ENCODE peak calls at places on chromosomes 1 and 21, in six cellular contexts. One of them, this sample, is unnamed.

GRCh38 chr21:46000182-46000730 is 18.7 kb downstream of the COL6A1 start:
- DNase-seq in mucosa of descending colon: peak
- DNase-seq in left lung: peak
- DNase-seq in GM20000: no peak
- DNase-seq in breast epithelium: peak
- DNase-seq in omental fat pad: no peak
- DNase-seq in this sample: peak

GRCh38 chr1:2979191-2980072 is 41.8 kb upstream of the ACTRT2 start:
- DNase-seq in mucosa of descending colon: peak
- DNase-seq in omental fat pad: no peak
- DNase-seq in breast epithelium: no peak
- DNase-seq in left lung: peak
- DNase-seq in GM20000: no peak
- DNase-seq in this sample: no peak

GRCh38 chr1:28313710-28314510 is 14.9 kb upstream of the MED18 start:
- DNase-seq in GM20000: no peak
- DNase-seq in mucosa of descending colon: peak
- DNase-seq in breast epithelium: peak
- DNase-seq in omental fat pad: peak
- DNase-seq in left lung: peak
- DNase-seq in this sample: peak

GRCh38 chr21:30216041-30216723 is at the start of gene CLDN8:
- DNase-seq in mucosa of descending colon: no peak
- DNase-seq in breast epithelium: peak
- DNase-seq in GM20000: no peak
- DNase-seq in left lung: no peak
- DNase-seq in omental fat pad: no peak
- DNase-seq in this sample: peak

GRCh38 chr1:38135621-38136414 is 89.2 kb upstream of the POU3F1 start:
- DNase-seq in mucosa of descending colon: no peak
- DNase-seq in GM20000: no peak
- DNase-seq in breast epithelium: no peak
- DNase-seq in left lung: no peak
- DNase-seq in omental fat pad: no peak
- DNase-seq in this sample: no peak

GRCh38 chr1:6052543-6053205 is 7.0 kb downstream of the KCNAB2 start:
- DNase-seq in left lung: no peak
- DNase-seq in mucosa of descending colon: no peak
- DNase-seq in omental fat pad: peak
- DNase-seq in breast epithelium: peak
- DNase-seq in GM20000: peak
- DNase-seq in this sample: peak

GRCh38 chr1:19720973-19721372 is 56.3 kb downstream of the HTR6 start:
- DNase-seq in left lung: no peak
- DNase-seq in mucosa of descending colon: no peak
- DNase-seq in omental fat pad: no peak
- DNase-seq in breast epithelium: no peak
- DNase-seq in GM20000: no peak
- DNase-seq in this sample: no peak

GRCh38 chr1:59446257-59446901 is 149.5 kb downstream of the FGGY start:
- DNase-seq in breast epithelium: no peak
- DNase-seq in left lung: no peak
- DNase-seq in omental fat pad: no peak
- DNase-seq in mucosa of descending colon: no peak
- DNase-seq in GM20000: no peak
- DNase-seq in this sample: no peak

GRCh38 chr21:29258626-29259335 is 39.9 kb upstream of the BACH1 start:
- DNase-seq in mucosa of descending colon: no peak
- DNase-seq in breast epithelium: no peak
- DNase-seq in omental fat pad: no peak
- DNase-seq in GM20000: no peak
- DNase-seq in left lung: no peak
- DNase-seq in this sample: no peak

GRCh38 chr21:27419153-27419552 is 452.3 kb upstream of the ADAMTS5 start:
- DNase-seq in mucosa of descending colon: no peak
- DNase-seq in breast epithelium: no peak
- DNase-seq in omental fat pad: no peak
- DNase-seq in GM20000: no peak
- DNase-seq in left lung: no peak
- DNase-seq in this sample: no peak

GRCh38 chr1:112358798-112359408 is 37.1 kb upstream of the CTTNBP2NL start:
- DNase-seq in GM20000: peak
- DNase-seq in breast epithelium: peak
- DNase-seq in left lung: peak
- DNase-seq in mucosa of descending colon: peak
- DNase-seq in omental fat pad: peak
- DNase-seq in this sample: peak

GRCh38 chr21:18368193-18368592 is 35.4 kb downstream of the TMPRSS15 start:
- DNase-seq in GM20000: no peak
- DNase-seq in mucosa of descending colon: no peak
- DNase-seq in omental fat pad: no peak
- DNase-seq in breast epithelium: no peak
- DNase-seq in left lung: no peak
- DNase-seq in this sample: no peak

GRCh38 chr1:185170291-185170848 is 13.4 kb downstream of the SWT1 start:
- DNase-seq in breast epithelium: no peak
- DNase-seq in omental fat pad: no peak
- DNase-seq in GM20000: peak
- DNase-seq in mucosa of descending colon: no peak
- DNase-seq in left lung: no peak
- DNase-seq in this sample: peak

GRCh38 chr1:199774433-199775089 is 252.9 kb upstream of the NR5A2 start:
- DNase-seq in breast epithelium: no peak
- DNase-seq in omental fat pad: no peak
- DNase-seq in left lung: peak
- DNase-seq in mucosa of descending colon: no peak
- DNase-seq in GM20000: no peak
- DNase-seq in this sample: peak

GRCh38 chr21:45965084-45965826 is 16.3 kb upstream of the COL6A1 start:
- DNase-seq in GM20000: no peak
- DNase-seq in breast epithelium: no peak
- DNase-seq in omental fat pad: no peak
- DNase-seq in left lung: no peak
- DNase-seq in mucosa of descending colon: no peak
- DNase-seq in this sample: no peak

GRCh38 chr1:110495926-110496600 is 22.9 kb downstream of the KCNA10 start:
- DNase-seq in mucosa of descending colon: no peak
- DNase-seq in breast epithelium: peak
- DNase-seq in omental fat pad: peak
- DNase-seq in GM20000: peak
- DNase-seq in left lung: peak
- DNase-seq in this sample: peak

GRCh38 chr1:32888134-32888533 is 1.8 kb downstream of the HPCA start:
- DNase-seq in mucosa of descending colon: no peak
- DNase-seq in omental fat pad: no peak
- DNase-seq in breast epithelium: no peak
- DNase-seq in left lung: no peak
- DNase-seq in GM20000: no peak
- DNase-seq in this sample: no peak

DNA sequence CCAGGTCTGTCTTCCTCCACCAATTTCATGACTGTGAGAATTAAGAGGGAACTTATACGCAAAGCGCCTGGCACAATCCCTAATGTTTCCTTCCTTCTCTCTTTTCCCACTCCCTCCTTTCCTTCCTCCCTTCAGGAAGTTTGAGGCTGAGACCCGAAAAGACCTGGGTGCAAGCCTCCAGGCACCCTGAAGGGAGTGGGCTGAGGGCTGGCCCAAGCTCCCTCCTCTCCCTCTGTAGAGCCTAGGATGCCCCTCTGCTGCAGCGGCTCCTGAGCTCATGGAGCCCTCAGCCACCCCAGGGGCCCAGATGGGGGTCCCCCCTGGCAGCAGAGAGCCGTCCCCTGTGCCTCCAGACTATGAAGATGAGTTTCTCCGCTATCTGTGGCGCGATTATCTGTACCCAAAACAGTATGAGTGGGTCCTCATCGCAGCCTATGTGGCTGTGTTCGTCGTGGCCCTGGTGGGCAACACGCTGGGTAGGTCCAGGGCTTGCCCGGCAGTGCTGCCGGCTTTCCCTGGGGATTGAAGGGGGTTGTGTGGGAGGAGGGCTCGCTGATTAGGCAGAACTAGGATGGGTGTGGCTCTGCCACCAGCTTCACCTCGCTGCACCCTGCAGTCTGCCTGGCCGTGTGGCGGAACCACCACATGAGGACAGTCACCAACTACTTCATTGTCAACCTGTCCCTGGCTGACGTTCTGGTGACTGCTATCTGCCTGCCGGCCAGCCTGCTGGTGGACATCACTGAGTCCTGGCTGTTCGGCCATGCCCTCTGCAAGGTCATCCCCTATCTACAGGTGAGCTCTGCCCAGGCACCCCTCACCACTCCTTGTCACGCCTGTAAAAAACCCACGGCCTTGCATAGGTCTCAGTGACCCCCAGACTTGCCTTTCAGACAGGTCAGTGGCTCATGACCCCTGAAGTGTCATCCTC is 1.7 kb downstream of the HCRTR1 start:
- DNase-seq in omental fat pad: no peak
- DNase-seq in breast epithelium: peak
- DNase-seq in mucosa of descending colon: no peak
- DNase-seq in GM20000: no peak
- DNase-seq in left lung: no peak
- DNase-seq in this sample: no peak
- TF ChIP-seq CTCF in omental fat pad: no peak
- TF ChIP-seq CTCF in breast epithelium: no peak
- TF ChIP-seq CTCF in mucosa of descending colon: no peak
- TF ChIP-seq CTCF in GM20000: no peak
- TF ChIP-seq CTCF in left lung: no peak
- TF ChIP-seq CTCF in this sample: no peak

GRCh38 chr1:212269306-212269705 is 15.9 kb upstream of the PPP2R5A start:
- DNase-seq in breast epithelium: no peak
- DNase-seq in GM20000: no peak
- DNase-seq in omental fat pad: no peak
- DNase-seq in mucosa of descending colon: no peak
- DNase-seq in left lung: no peak
- DNase-seq in this sample: no peak
- TF ChIP-seq CTCF in breast epithelium: no peak
- TF ChIP-seq CTCF in GM20000: no peak
- TF ChIP-seq CTCF in omental fat pad: no peak
- TF ChIP-seq CTCF in mucosa of descending colon: no peak
- TF ChIP-seq CTCF in left lung: no peak
- TF ChIP-seq CTCF in this sample: no peak

DNA sequence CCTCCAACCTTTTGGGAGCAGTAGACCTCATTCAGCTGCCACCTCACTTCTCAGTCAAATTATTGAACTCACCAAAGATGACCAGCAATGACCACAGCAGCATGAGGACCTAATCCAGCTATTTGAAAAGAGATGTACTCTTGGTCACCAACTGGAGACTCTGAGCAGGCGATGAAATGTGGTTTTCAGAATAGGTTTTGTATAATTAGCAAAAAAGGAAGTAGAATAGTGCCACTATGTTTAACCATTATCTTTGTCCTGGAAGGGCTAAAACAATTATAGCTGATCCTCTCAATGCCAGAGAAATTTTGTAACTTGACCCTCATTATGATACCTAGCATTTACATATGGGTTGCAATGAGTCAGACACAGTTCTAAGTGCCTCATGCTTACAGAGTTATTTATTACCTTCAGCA is at the start of gene FCRL2:
- DNase-seq in breast epithelium: no peak
- DNase-seq in GM20000: no peak
- DNase-seq in omental fat pad: no peak
- DNase-seq in left lung: no peak
- DNase-seq in mucosa of descending colon: no peak
- DNase-seq in this sample: no peak
- TF ChIP-seq CTCF in breast epithelium: no peak
- TF ChIP-seq CTCF in GM20000: no peak
- TF ChIP-seq CTCF in omental fat pad: no peak
- TF ChIP-seq CTCF in left lung: no peak
- TF ChIP-seq CTCF in mucosa of descending colon: no peak
- TF ChIP-seq CTCF in this sample: no peak

DNA sequence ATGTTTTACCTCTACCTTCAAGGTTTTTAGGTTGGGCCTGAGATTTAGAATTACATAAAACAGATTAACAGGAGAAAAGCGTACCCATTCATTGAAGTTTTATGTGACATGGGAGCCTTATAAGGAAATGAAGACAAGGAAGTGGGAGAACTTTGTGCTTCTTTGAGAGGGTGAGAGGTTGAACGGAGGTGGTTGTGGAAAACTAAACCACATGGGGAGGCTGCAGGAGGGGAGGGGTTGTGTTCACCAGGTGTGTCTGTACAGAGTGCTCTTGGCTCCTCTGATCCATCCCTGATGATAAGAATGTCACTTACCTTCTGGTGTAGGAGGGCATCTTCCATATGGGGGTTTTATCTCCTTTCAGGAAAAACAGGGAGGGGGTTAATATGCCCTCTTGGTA is 2.7 kb downstream of the SLX9 start:
- DNase-seq in omental fat pad: no peak
- DNase-seq in breast epithelium: no peak
- DNase-seq in GM20000: no peak
- DNase-seq in mucosa of descending colon: no peak
- DNase-seq in left lung: no peak
- DNase-seq in this sample: peak
- TF ChIP-seq CTCF in omental fat pad: no peak
- TF ChIP-seq CTCF in breast epithelium: no peak
- TF ChIP-seq CTCF in GM20000: no peak
- TF ChIP-seq CTCF in mucosa of descending colon: no peak
- TF ChIP-seq CTCF in left lung: no peak
- TF ChIP-seq CTCF in this sample: no peak

GRCh38 chr1:180921386-180921785 is 8.7 kb downstream of the KIAA1614 start:
- DNase-seq in left lung: no peak
- DNase-seq in omental fat pad: no peak
- DNase-seq in mucosa of descending colon: no peak
- DNase-seq in GM20000: no peak
- DNase-seq in breast epithelium: no peak
- DNase-seq in this sample: no peak

GRCh38 chr1:180920193-180920592 is 7.5 kb downstream of the KIAA1614 start:
- DNase-seq in breast epithelium: no peak
- DNase-seq in omental fat pad: no peak
- DNase-seq in GM20000: no peak
- DNase-seq in mucosa of descending colon: no peak
- DNase-seq in left lung: no peak
- DNase-seq in this sample: no peak

GRCh38 chr1:180919183-180919700 is 6.5 kb downstream of the KIAA1614 start:
- DNase-seq in omental fat pad: no peak
- DNase-seq in left lung: no peak
- DNase-seq in breast epithelium: no peak
- DNase-seq in mucosa of descending colon: no peak
- DNase-seq in GM20000: no peak
- DNase-seq in this sample: no peak

GRCh38 chr1:180921891-180922636 is 9.4 kb downstream of the KIAA1614 start:
- DNase-seq in mucosa of descending colon: no peak
- DNase-seq in GM20000: no peak
- DNase-seq in breast epithelium: no peak
- DNase-seq in omental fat pad: no peak
- DNase-seq in left lung: no peak
- DNase-seq in this sample: no peak

DNA sequence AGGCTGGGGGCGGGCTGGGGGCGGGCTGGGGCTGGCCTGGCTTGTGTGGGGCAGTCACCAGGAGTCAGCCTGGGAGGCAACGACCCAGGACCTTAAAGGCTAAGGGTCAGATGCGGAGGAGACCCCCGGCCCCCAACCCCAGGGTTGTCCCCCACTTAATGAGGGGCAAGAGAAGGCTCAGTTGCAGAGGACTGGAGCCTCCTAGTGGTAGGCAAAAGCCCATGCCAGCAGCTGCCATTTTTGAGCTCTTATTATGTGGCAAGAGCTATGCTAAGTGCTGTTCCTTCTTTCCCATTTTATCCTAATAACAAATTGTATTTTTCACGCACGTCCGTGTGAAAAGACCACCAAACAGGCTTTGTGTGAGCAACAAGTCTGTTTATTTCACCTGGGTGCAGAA is 8.0 kb downstream of the KIAA1614 start:
- DNase-seq in omental fat pad: no peak
- DNase-seq in breast epithelium: no peak
- DNase-seq in mucosa of descending colon: no peak
- DNase-seq in GM20000: no peak
- DNase-seq in left lung: no peak
- DNase-seq in this sample: no peak
- TF ChIP-seq CTCF in omental fat pad: no peak
- TF ChIP-seq CTCF in breast epithelium: no peak
- TF ChIP-seq CTCF in mucosa of descending colon: no peak
- TF ChIP-seq CTCF in GM20000: peak
- TF ChIP-seq CTCF in left lung: no peak
- TF ChIP-seq CTCF in this sample: no peak

This sample was measured in colonic mucosa.